ENCODE peak calls at places on chromosome 2, in six cellular contexts. D is neuronal stem cell, N is IMR-90, C is mesenchymal stem cell, P is trophoblast cell, L is H1. Y is an unnamed sample. For H3K4me1, the result is how much of the 10 kb centered on the place peaks cover.

GRCh38 chr2:19505199-19506136 is 147.0 kb upstream of the OSR1 start:
- DNase-seq in D (no peak), N (no peak), C (peak), P (no peak), L (no peak), Y (no peak)

GRCh38 chr2:74379851-74380789 is at the start of gene DCTN1:
- DNase-seq in D (peak), N (peak), C (peak), P (no peak), L (peak), Y (peak)

GRCh38 chr2:168819829-168820489 is 17.5 kb downstream of the NOSTRIN start:
- DNase-seq in D (no peak), N (no peak), C (no peak), P (no peak), L (no peak), Y (no peak)

GRCh38 chr2:216677439-216678097 is 17.8 kb downstream of the IGFBP5 start:
- DNase-seq in D (no peak), N (no peak), C (no peak), P (peak), L (no peak), Y (no peak)

GRCh38 chr2:188952901-188953300 is 21.3 kb upstream of the COL3A1 start:
- DNase-seq in D (no peak), N (peak), C (no peak), P (no peak), L (no peak), Y (no peak)

GRCh38 chr2:215002500-215002899 is 135.9 kb downstream of the ABCA12 start:
- DNase-seq in D (peak), N (peak), C (peak), P (peak), L (no peak), Y (no peak)

GRCh38 chr2:28753043-28753683 is 1.5 kb downstream of the PPP1CB start:
- DNase-seq in D (no peak), N (peak), C (peak), P (peak), L (no peak), Y (no peak)

GRCh38 chr2:238313289-238313990 is 6.9 kb upstream of the TRAF3IP1 start:
- DNase-seq in D (no peak), N (no peak), C (no peak), P (no peak), L (no peak), Y (no peak)

GRCh38 chr2:54666131-54666637 is 57.3 kb upstream of the EML6 start:
- DNase-seq in D (no peak), N (peak), C (peak), P (no peak), L (no peak), Y (no peak)

GRCh38 chr2:30147715-30148611 is 1.2 kb downstream of the YPEL5 start:
- DNase-seq in D (peak), N (peak), C (peak), P (peak), L (peak), Y (peak)

GRCh38 chr2:54438271-54438670 is 17.9 kb upstream of the SPTBN1 start:
- DNase-seq in D (no peak), N (no peak), C (no peak), P (no peak), L (no peak), Y (no peak)

GRCh38 chr2:16155351-16156145 is 215.2 kb downstream of the MYCN start:
- DNase-seq in D (no peak), N (no peak), C (no peak), P (no peak), L (no peak), Y (no peak)

GRCh38 chr2:222440670-222441422 is 16.5 kb downstream of the SGPP2 start:
- DNase-seq in D (no peak), N (peak), C (peak), P (no peak), L (no peak), Y (no peak)

GRCh38 chr2:207338220-207338607 is 172.5 kb upstream of the KLF7 start:
- DNase-seq in D (no peak), N (no peak), C (no peak), P (no peak), L (no peak), Y (no peak)

GRCh38 chr2:20940856-20941255 is 103.0 kb downstream of the APOB start:
- DNase-seq in D (no peak), N (no peak), C (no peak), P (no peak), L (no peak), Y (no peak)
- H4K91ac ChIP-seq in D (no peak), N (no peak), C (no peak), P (no peak), L (no peak), Y (no peak)

GRCh38 chr2:42105330-42106256 is 57.8 kb downstream of the PKDCC start:
- DNase-seq in D (no peak), N (no peak), C (no peak), P (no peak), L (no peak), Y (no peak)

GRCh38 chr2:42107249-42108042 is 59.6 kb downstream of the PKDCC start:
- DNase-seq in D (no peak), N (no peak), C (no peak), P (no peak), L (no peak), Y (no peak)

GRCh38 chr2:42104621-42105020 is 56.8 kb downstream of the PKDCC start:
- DNase-seq in D (no peak), N (no peak), C (no peak), P (no peak), L (no peak), Y (no peak)

GRCh38 chr2:42103829-42104228 is 56.0 kb downstream of the PKDCC start:
- DNase-seq in D (no peak), N (no peak), C (no peak), P (peak), L (no peak), Y (no peak)

DNA sequence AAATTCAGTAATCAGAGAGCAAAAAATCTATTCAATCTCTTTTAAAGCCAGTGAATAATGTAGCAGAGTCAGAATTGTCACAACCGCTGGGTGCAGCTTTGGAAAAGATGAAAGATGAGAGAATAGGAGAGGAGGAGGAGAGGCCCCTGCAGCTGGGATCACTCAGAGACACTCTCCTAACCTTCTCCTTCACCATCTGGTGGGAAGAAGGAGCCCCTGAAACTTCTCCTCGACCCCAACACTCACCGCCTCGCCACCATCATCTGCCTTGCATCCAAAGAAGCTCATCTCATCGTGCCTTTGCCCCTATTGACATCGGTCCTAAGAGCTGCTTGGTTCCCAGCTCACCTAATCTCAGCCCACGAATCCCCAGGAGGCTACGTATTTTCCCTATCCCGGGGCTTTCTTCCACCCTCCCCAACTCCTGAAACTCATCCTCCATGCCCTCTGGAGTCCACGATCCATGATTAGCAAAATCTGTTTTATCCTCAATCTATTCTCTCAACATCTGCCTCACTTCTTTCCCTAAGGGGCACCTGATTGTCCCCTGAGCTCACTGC is 58.5 kb downstream of the PKDCC start:
- DNase-seq in D (no peak), N (no peak), C (no peak), P (no peak), L (no peak), Y (no peak)
- H3K4me1 ChIP-seq in D (under half), N (under half), C (under half), P (under half), L (under half), Y (under half)

DNA sequence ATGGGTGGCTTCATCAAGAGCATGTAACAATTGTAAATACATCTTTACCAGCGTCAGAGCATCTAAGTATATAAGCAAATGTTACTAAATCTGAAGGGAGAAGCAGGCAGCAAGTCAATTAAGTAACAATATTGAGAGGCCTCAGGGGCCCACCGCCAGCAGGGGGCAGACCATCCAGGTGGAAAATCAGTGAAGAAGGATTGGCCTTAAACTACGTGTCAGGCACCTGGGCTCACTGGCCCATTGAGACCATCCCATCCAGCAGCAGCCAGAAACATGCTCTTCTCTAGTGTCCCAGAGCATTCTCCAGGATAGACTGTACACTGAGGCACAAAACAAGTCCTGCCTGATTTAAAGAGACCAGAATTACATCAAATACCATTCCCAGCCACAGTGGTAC is 96.2 kb upstream of the SNTG2 start:
- DNase-seq in D (peak), N (no peak), C (no peak), P (no peak), L (peak), Y (peak)
- H4K91ac ChIP-seq in D (no peak), N (no peak), C (no peak), P (no peak), L (no peak), Y (no peak)

GRCh38 chr2:68825891-68826290 is 45.3 kb downstream of the BMP10 start:
- DNase-seq in D (no peak), N (no peak), C (no peak), P (no peak), L (no peak), Y (no peak)

GRCh38 chr2:68829764-68830163 is 41.4 kb downstream of the BMP10 start:
- DNase-seq in D (no peak), N (no peak), C (no peak), P (no peak), L (no peak), Y (no peak)

GRCh38 chr2:68824831-68825230 is 46.4 kb downstream of the BMP10 start:
- DNase-seq in D (no peak), N (peak), C (no peak), P (no peak), L (no peak), Y (no peak)

GRCh38 chr2:68828887-68829708 is 42.1 kb downstream of the BMP10 start:
- DNase-seq in D (no peak), N (peak), C (peak), P (peak), L (no peak), Y (peak)

DNA sequence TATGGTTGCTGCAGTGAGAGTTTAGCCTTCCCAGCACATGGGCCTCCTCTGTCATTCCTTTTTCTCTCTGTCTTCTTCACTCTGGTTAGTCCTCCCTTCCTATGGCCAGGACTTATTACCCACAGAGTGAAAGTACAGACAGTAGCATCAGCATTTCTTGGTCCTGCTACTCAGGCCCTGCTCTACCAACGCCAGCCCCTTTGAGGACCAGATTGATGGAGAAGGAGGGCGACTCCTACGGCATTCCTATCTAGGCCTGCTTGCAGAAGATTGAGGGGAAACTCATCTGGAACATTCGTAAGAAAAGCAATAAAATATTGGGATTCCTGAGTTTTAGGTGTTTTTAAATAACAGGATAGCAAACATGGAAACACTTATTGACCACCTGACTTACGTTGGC is 43.5 kb downstream of the BMP10 start:
- DNase-seq in D (no peak), N (peak), C (no peak), P (no peak), L (no peak), Y (no peak)
- H3K4me1 ChIP-seq in D (under half), N (under half), C (under half), P (under half), L (under half), Y (under half)

GRCh38 chr2:220182790-220183189 is 555.4 kb downstream of the SLC4A3 start:
- DNase-seq in D (no peak), N (no peak), C (no peak), P (no peak), L (no peak), Y (no peak)
- H4K91ac ChIP-seq in D (no peak), N (no peak), C (no peak), P (peak), L (no peak), Y (no peak)

GRCh38 chr2:174012347-174013309 is 47.5 kb upstream of the SP3 start:
- DNase-seq in D (no peak), N (no peak), C (peak), P (peak), L (peak), Y (peak)
- H3K4me1 ChIP-seq in D (under half), N (under half), C (under half), P (under half), L (under half), Y (under half)

GRCh38 chr2:176668879-176669395 is 399.7 kb downstream of the MTX2 start:
- DNase-seq in D (no peak), N (no peak), C (no peak), P (no peak), L (no peak), Y (no peak)
- H4K91ac ChIP-seq in D (no peak), N (no peak), C (no peak), P (no peak), L (no peak), Y (no peak)

GRCh38 chr2:144244938-144245337 is 275.0 kb downstream of the ZEB2 start:
- DNase-seq in D (no peak), N (no peak), C (no peak), P (no peak), L (no peak), Y (no peak)
- H3K4me1 ChIP-seq in D (under half), N (under half), C (under half), P (under half), L (under half), Y (under half)

Y was measured in H9.